ENCODE peak calls at places on chromosome 15, in seven cellular contexts. M is foreskin fibroblast, V is tibial nerve, H is epithelial cell of prostate, P is AG09309, S is T-helper 2 cell, K is H54. I is an unnamed sample.

GRCh38 chr15:67931861-67932260 is 92.0 kb upstream of the RNU6-1 start:
- DNase-seq in S (no peak), M (no peak), K (no peak), V (no peak), P (no peak), H (no peak), I (peak; percentile 53)

GRCh38 chr15:48119277-48119676 is 1.5 kb upstream of the SLC24A5 start:
- DNase-seq in S (no peak), H (no peak), K (no peak), P (no peak), M (no peak), V (no peak), I (no peak)

GRCh38 chr15:92500023-92500630 is 106.4 kb downstream of the ST8SIA2 start:
- DNase-seq in V (no peak), S (no peak), K (no peak), H (no peak), P (no peak), M (no peak), I (no peak)

GRCh38 chr15:48845123-48845522 is 32.8 kb upstream of the EID1 start:
- DNase-seq in S (no peak), H (no peak), M (no peak), K (no peak), P (no peak), V (no peak), I (no peak)

GRCh38 chr15:58410353-58410752 is 21.4 kb upstream of the LIPC start:
- DNase-seq in V (no peak), K (no peak), M (peak; percentile 36), H (no peak), S (peak; percentile 38), P (peak; percentile 28), I (no peak)

GRCh38 chr15:89383635-89384604 is 49.3 kb upstream of the POLG start:
- DNase-seq in V (peak; percentile 25), S (no peak), M (peak; percentile 49), H (no peak), K (no peak), P (no peak), I (no peak)

GRCh38 chr15:82138306-82138705 is 92.5 kb upstream of the MEX3B start:
- DNase-seq in M (no peak), V (no peak), H (no peak), K (no peak), S (no peak), P (no peak), I (no peak)

GRCh38 chr15:57479005-57479404 is 102.7 kb downstream of the CGNL1 start:
- DNase-seq in H (no peak), M (no peak), K (no peak), S (no peak), V (no peak), P (no peak), I (no peak)

GRCh38 chr15:79981861-79982455 is 11.0 kb upstream of the BCL2A1 start:
- DNase-seq in M (no peak), K (no peak), S (peak; percentile 34), P (no peak), V (no peak), H (no peak), I (peak; percentile 43)

GRCh38 chr15:73965094-73965729 is 26.9 kb downstream of the STOML1 start:
- DNase-seq in K (no peak), M (no peak), V (no peak), P (no peak), S (peak; percentile 26), H (no peak), I (no peak)

GRCh38 chr15:63596666-63597032 is 538 bp upstream of the FBXL22 start:
- DNase-seq in P (no peak), M (peak; percentile 64), S (no peak), H (no peak), V (no peak), K (no peak), I (no peak)

GRCh38 chr15:80121546-80121945 is 31.3 kb upstream of the FAH start:
- DNase-seq in H (no peak), P (no peak), V (no peak), S (no peak), K (no peak), M (no peak), I (no peak)

GRCh38 chr15:44066211-44066827 is 128.8 kb downstream of the FRMD5 start:
- DNase-seq in P (no peak), K (peak; percentile 21), M (peak; percentile 83), S (peak; percentile 63), V (peak; percentile 65), H (peak; percentile 5), I (no peak)

GRCh38 chr15:95162967-95163531 is 931.7 kb downstream of the MCTP2 start:
- DNase-seq in H (peak; percentile 80), S (no peak), V (peak; percentile 24), P (peak; percentile 64), K (no peak), M (peak; percentile 94), I (no peak)

GRCh38 chr15:69016021-69016595 is 1.6 kb downstream of the NOX5 start:
- DNase-seq in H (no peak), P (no peak), V (no peak), K (no peak), S (no peak), M (no peak), I (no peak)

GRCh38 chr15:93495799-93496637 is 407.0 kb upstream of the RGMA start:
- DNase-seq in S (no peak), K (no peak), H (no peak), M (no peak), V (no peak), P (no peak), I (no peak)

GRCh38 chr15:67087507-67088172 is 22.2 kb downstream of the SMAD3 start:
- DNase-seq in H (no peak), S (no peak), M (no peak), V (no peak), K (no peak), P (no peak), I (no peak)

GRCh38 chr15:31300208-31300661 is 26.4 kb upstream of the KLF13 start:
- DNase-seq in H (no peak), S (no peak), V (no peak), M (no peak), K (no peak), P (no peak), I (peak; percentile 47)

GRCh38 chr15:40289140-40289775 is 6.4 kb upstream of the ANKRD63 start:
- DNase-seq in K (no peak), H (no peak), P (no peak), M (no peak), V (no peak), S (no peak), I (no peak)

GRCh38 chr15:89332446-89332845 is 2.2 kb downstream of the POLG start:
- DNase-seq in M (peak; percentile 48), P (no peak), S (no peak), V (no peak), H (no peak), K (no peak), I (no peak)

GRCh38 chr15:58440181-58440910 is 8.6 kb downstream of the LIPC start:
- DNase-seq in V (peak; percentile 28), K (peak; percentile 22), P (no peak), S (no peak), M (peak; percentile 76), H (peak; percentile 43), I (peak; percentile 79)

GRCh38 chr15:48385031-48385430 is 53.8 kb downstream of the DUT start:
- DNase-seq in M (no peak), K (no peak), V (no peak), P (no peak), S (no peak), H (no peak), I (no peak)

I was measured in right atrium auricular region.